ENCODE peak calls at places on chromosomes 4 and X, in four cellular contexts. I is NCI-H1092, M is fibroblast of pulmonary artery, E is retinal pigment epithelial cell. P is an unnamed sample.
A peak's percentile ranks its signal among the peaks of the same experiment; 100 is the strongest.

GRCh38 chr4:119212964-119213606 is 572 bp downstream of the USP53 start:
- DNase-seq in I (peak; percentile 45), M (peak; percentile 94), E (peak; percentile 83), P (no peak)

GRCh38 chrX:129523076-129524055 is at the start of gene SMARCA1:
- DNase-seq in I (peak; percentile 33), M (peak; percentile 69), E (no peak), P (peak; percentile 5)

GRCh38 chrX:10855845-10856244 is 235.5 kb upstream of the MID1 start:
- DNase-seq in I (no peak), M (no peak), E (no peak), P (no peak)

GRCh38 chrX:45145492-45146215 is 55.0 kb downstream of the DIPK2B start:
- DNase-seq in I (no peak), M (no peak), E (no peak), P (no peak)

GRCh38 chrX:133307094-133307493 is 88.9 kb upstream of the TFDP3 start:
- DNase-seq in I (no peak), M (no peak), E (no peak), P (no peak)

GRCh38 chrX:13029831-13030771 is 14.3 kb downstream of the FAM9C start:
- DNase-seq in I (no peak), M (peak; percentile 29), E (no peak), P (no peak)

GRCh38 chr4:148116264-148116663 is 325.9 kb downstream of the NR3C2 start:
- DNase-seq in I (no peak), M (peak; percentile 66), E (peak; percentile 61), P (no peak)

GRCh38 chr4:3303840-3304715 is 11.3 kb downstream of the RGS12 start:
- DNase-seq in I (no peak), M (no peak), E (no peak), P (no peak)

GRCh38 chrX:69793260-69793935 is 177.5 kb downstream of the EDA start:
- DNase-seq in I (no peak), M (no peak), E (no peak), P (no peak)

GRCh38 chr4:132297346-132297745 is 851.7 kb upstream of the PCDH10 start:
- DNase-seq in I (no peak), M (peak; percentile 31), E (no peak), P (no peak)

GRCh38 chrX:139187738-139188137 is 342.8 kb upstream of the F9 start:
- DNase-seq in I (no peak), M (no peak), E (no peak), P (no peak)

P was measured in NCI-H1436 treated with DMSO at 0.1 percent for 48 hours.